ENCODE peak calls at places on chromosomes 16 and 17, in ten cellular contexts. K is endothelial cell of umbilical vein; P is CD8-positive, alpha-beta memory T cell; L is effector memory CD4-positive, alpha-beta T cell; M is ascending aorta; V is adrenal gland; I is neuronal stem cell; G is neural progenitor cell; F is stomach; C is breast epithelium. J is an unnamed sample. For H3K4me1, the result is how much of the 10 kb centered on the place peaks cover.

GRCh38 chr16:73064227-73064995 is 16.5 kb upstream of the ZFHX3 start:
- DNase-seq in K (peak), P (no peak), L (no peak), M (no peak), V (peak), I (peak), G (no peak), F (no peak), C (no peak), J (no peak)

GRCh38 chr17:68131456-68131855 is 95.9 kb downstream of the KPNA2 start:
- DNase-seq in K (no peak), P (no peak), L (no peak), M (no peak), V (no peak), I (no peak), G (no peak), F (no peak), C (no peak), J (no peak)

GRCh38 chr17:80153004-80153403 is 6.1 kb upstream of the EIF4A3 start:
- DNase-seq in K (no peak), P (no peak), L (no peak), M (no peak), V (no peak), I (no peak), G (no peak), F (no peak), C (no peak), J (no peak)

GRCh38 chr17:79618383-79619067 is 7.7 kb upstream of the RBFOX3 start:
- DNase-seq in K (no peak), P (no peak), L (no peak), M (no peak), V (no peak), I (no peak), G (no peak), F (no peak), C (peak), J (no peak)

GRCh38 chr16:65754799-65755691 is 611.4 kb upstream of the CDH5 start:
- DNase-seq in K (no peak), P (no peak), L (no peak), M (no peak), V (peak), I (no peak), G (no peak), F (no peak), C (no peak), J (no peak)

GRCh38 chr17:42519546-42520444 is 16.2 kb upstream of the NAGLU start:
- DNase-seq in K (peak), P (no peak), L (no peak), M (peak), V (peak), I (peak), G (peak), F (peak), C (peak), J (no peak)

GRCh38 chr17:21510686-21511367 is 134.7 kb downstream of the KCNJ12 start:
- DNase-seq in K (peak), P (no peak), L (no peak), M (no peak), V (no peak), I (no peak), G (peak), F (no peak), C (no peak), J (no peak)

GRCh38 chr17:75288784-75289121 is 480 bp downstream of the SLC25A19 start:
- DNase-seq in K (no peak), P (no peak), L (no peak), M (no peak), V (peak), I (no peak), G (peak), F (peak), C (no peak), J (no peak)

GRCh38 chr17:75338335-75338734 is 49.1 kb upstream of the SLC25A19 start:
- DNase-seq in K (no peak), P (no peak), L (no peak), M (no peak), V (no peak), I (no peak), G (no peak), F (no peak), C (no peak), J (no peak)

GRCh38 chr17:81057079-81057730 is 22.3 kb downstream of the BAIAP2 start:
- DNase-seq in K (peak), P (no peak), L (no peak), M (no peak), V (no peak), I (no peak), G (peak), F (peak), C (peak), J (no peak)

GRCh38 chr16:57530104-57530522 is 6.3 kb downstream of the CCDC102A start:
- DNase-seq in K (peak), P (peak), L (peak), M (no peak), V (no peak), I (no peak), G (no peak), F (no peak), C (no peak), J (no peak)

GRCh38 chr17:22507823-22508222 is 815.5 kb downstream of the KCNJ18 start:
- DNase-seq in K (no peak), P (no peak), L (no peak), M (no peak), V (no peak), I (no peak), G (no peak), F (no peak), C (no peak), J (no peak)

GRCh38 chr16:82061861-82062525 is 26.9 kb downstream of the HSD17B2 start:
- DNase-seq in K (peak), P (no peak), L (no peak), M (no peak), V (no peak), I (no peak), G (peak), F (no peak), C (no peak), J (no peak)

GRCh38 chr16:65548470-65548869 is 426.6 kb upstream of the CDH11 start:
- DNase-seq in K (no peak), P (no peak), L (no peak), M (no peak), V (no peak), I (no peak), G (peak), F (no peak), C (no peak), J (no peak)

GRCh38 chr16:13378151-13378550 is 476.8 kb downstream of the SHISA9 start:
- DNase-seq in K (no peak), P (no peak), L (no peak), M (no peak), V (no peak), I (no peak), G (no peak), F (no peak), C (no peak), J (no peak)

GRCh38 chr17:35087731-35088646 is 24.5 kb upstream of the RFFL start:
- DNase-seq in K (peak), P (peak), L (peak), M (no peak), V (peak), I (no peak), G (no peak), F (peak), C (peak), J (no peak)

GRCh38 chr16:10121496-10121895 is 60.7 kb downstream of the GRIN2A start:
- DNase-seq in K (no peak), P (no peak), L (no peak), M (no peak), V (no peak), I (no peak), G (no peak), F (no peak), C (no peak), J (no peak)

GRCh38 chr17:55690105-55690508 is 32.6 kb downstream of the TMEM100 start:
- DNase-seq in K (no peak), P (no peak), L (no peak), M (no peak), V (no peak), I (no peak), G (no peak), F (no peak), C (no peak), J (no peak)

GRCh38 chr16:52518884-52519283 is 28.1 kb downstream of the TOX3 start:
- DNase-seq in K (no peak), P (no peak), L (no peak), M (no peak), V (no peak), I (no peak), G (no peak), F (no peak), C (no peak), J (no peak)

GRCh38 chr17:47676199-47676472 is 17.8 kb upstream of the TBKBP1 start:
- DNase-seq in K (no peak), P (no peak), L (no peak), M (no peak), V (no peak), I (no peak), G (no peak), F (no peak), C (no peak), J (no peak)

GRCh38 chr16:72066747-72067146 is 3.7 kb downstream of the HPR start:
- DNase-seq in K (peak), P (no peak), L (no peak), M (no peak), V (no peak), I (peak), G (peak), F (no peak), C (no peak), J (no peak)

GRCh38 chr17:6023452-6023851 is 46.7 kb upstream of the WSCD1 start:
- DNase-seq in K (no peak), P (no peak), L (no peak), M (no peak), V (no peak), I (no peak), G (no peak), F (no peak), C (no peak), J (no peak)

GRCh38 chr17:21194688-21195087 is 19.3 kb downstream of the TMEM11 start:
- DNase-seq in K (no peak), P (no peak), L (no peak), M (no peak), V (peak), I (no peak), G (no peak), F (no peak), C (no peak), J (no peak)

GRCh38 chr16:25922438-25922837 is 230.7 kb downstream of the HS3ST4 start:
- DNase-seq in K (no peak), P (no peak), L (no peak), M (no peak), V (no peak), I (no peak), G (no peak), F (no peak), C (no peak), J (no peak)

GRCh38 chr17:57924677-57925076 is 30.5 kb downstream of the CUEDC1 start:
- DNase-seq in K (no peak), P (no peak), L (no peak), M (no peak), V (no peak), I (no peak), G (no peak), F (no peak), C (no peak), J (no peak)

GRCh38 chr17:57927048-57927723 is 28.0 kb downstream of the CUEDC1 start:
- DNase-seq in K (peak), P (no peak), L (no peak), M (no peak), V (no peak), I (peak), G (peak), F (peak), C (no peak), J (no peak)

GRCh38 chr17:57923182-57923872 is 31.9 kb downstream of the CUEDC1 start:
- DNase-seq in K (no peak), P (no peak), L (no peak), M (no peak), V (no peak), I (no peak), G (no peak), F (no peak), C (no peak), J (no peak)

GRCh38 chr17:57926723-57927047 is 28.5 kb downstream of the CUEDC1 start:
- DNase-seq in K (peak), P (no peak), L (no peak), M (no peak), V (no peak), I (peak), G (no peak), F (no peak), C (no peak), J (no peak)

DNA sequence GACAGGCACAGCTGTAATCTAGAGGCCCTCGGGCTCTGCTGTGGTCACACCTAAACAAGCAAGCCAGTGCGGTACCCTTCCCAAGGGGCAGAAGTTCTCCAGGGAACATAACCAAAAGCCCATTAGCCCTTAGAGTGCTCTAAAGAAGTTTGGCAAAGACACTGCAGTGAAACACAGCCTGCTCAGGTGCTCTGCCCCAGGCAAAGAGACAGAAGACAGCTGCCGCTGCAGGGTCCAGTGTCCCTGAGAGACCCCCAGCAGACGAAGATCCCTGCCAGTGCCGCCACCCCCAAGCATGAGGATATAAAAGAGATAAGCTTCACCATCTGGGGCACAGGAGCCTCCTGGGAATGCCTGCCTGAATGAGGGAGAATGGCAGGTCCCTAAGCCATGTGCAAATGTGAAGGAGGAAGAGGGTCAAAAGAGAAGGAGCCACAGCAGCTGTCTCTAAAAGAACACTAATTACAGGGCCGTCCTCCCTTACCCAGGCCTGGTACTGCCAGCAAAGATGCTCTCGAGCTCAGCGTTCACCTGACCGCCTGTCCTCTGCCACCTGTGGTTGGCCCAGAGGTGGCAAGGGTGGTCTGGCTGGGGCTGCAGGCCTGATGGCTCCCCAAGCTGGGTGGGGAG is 29.7 kb downstream of the CUEDC1 start:
- DNase-seq in K (no peak), P (no peak), L (no peak), M (no peak), V (no peak), I (no peak), G (peak), F (no peak), C (no peak), J (no peak)
- H3K4me1 ChIP-seq in K (under half), P (under half), L (under half), M (under half), V (under half), I (half or more), G (half or more), F (half or more), C (under half), J (under half)

GRCh38 chr16:67632415-67633172 is 12.3 kb upstream of the CARMIL2 start:
- DNase-seq in K (no peak), P (no peak), L (no peak), M (no peak), V (no peak), I (no peak), G (no peak), F (no peak), C (no peak), J (no peak)

GRCh38 chr16:67628216-67628615 is 16.7 kb upstream of the CARMIL2 start:
- DNase-seq in K (no peak), P (no peak), L (no peak), M (no peak), V (no peak), I (no peak), G (no peak), F (no peak), C (no peak), J (no peak)
- H3K4me1 ChIP-seq in K (under half), P (under half), L (under half), M (under half), V (under half), I (under half), G (under half), F (under half), C (under half), J (under half)

GRCh38 chr16:84643180-84643583 is 5.1 kb upstream of the KLHL36 start:
- DNase-seq in K (no peak), P (no peak), L (no peak), M (peak), V (peak), I (no peak), G (no peak), F (peak), C (no peak), J (no peak)

GRCh38 chr16:84641643-84642358 is 6.5 kb upstream of the KLHL36 start:
- DNase-seq in K (no peak), P (no peak), L (no peak), M (no peak), V (no peak), I (no peak), G (no peak), F (no peak), C (no peak), J (no peak)

GRCh38 chr16:84637709-84638108 is 10.6 kb upstream of the KLHL36 start:
- DNase-seq in K (no peak), P (no peak), L (no peak), M (no peak), V (no peak), I (no peak), G (no peak), F (no peak), C (no peak), J (no peak)

GRCh38 chr16:84638195-84638806 is 10.0 kb upstream of the KLHL36 start:
- DNase-seq in K (no peak), P (no peak), L (no peak), M (no peak), V (no peak), I (no peak), G (no peak), F (no peak), C (no peak), J (no peak)

DNA sequence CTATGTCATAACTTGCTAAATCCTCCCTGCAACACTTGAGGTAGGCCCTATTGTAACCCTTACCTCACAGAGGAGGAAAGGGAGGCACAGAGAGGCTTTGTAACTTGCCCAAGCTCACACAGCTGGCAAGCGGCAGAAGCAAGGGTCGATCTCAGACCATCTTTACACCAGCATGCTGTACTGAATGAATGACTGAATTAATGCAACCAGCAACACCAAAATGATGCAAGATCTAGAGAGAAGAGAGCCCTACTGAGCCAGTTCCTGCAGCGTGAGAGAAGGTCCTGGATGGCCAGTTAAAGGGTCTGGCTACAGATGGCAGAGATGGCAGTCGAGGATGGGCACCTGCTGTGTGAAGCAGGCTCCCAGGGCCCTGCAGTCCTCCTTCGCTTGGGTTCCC is 8.2 kb upstream of the KLHL36 start:
- DNase-seq in K (no peak), P (no peak), L (no peak), M (no peak), V (no peak), I (no peak), G (no peak), F (no peak), C (no peak), J (no peak)
- H3K4me1 ChIP-seq in K (under half), P (under half), L (under half), M (under half), V (under half), I (under half), G (under half), F (under half), C (under half), J (under half)

DNA sequence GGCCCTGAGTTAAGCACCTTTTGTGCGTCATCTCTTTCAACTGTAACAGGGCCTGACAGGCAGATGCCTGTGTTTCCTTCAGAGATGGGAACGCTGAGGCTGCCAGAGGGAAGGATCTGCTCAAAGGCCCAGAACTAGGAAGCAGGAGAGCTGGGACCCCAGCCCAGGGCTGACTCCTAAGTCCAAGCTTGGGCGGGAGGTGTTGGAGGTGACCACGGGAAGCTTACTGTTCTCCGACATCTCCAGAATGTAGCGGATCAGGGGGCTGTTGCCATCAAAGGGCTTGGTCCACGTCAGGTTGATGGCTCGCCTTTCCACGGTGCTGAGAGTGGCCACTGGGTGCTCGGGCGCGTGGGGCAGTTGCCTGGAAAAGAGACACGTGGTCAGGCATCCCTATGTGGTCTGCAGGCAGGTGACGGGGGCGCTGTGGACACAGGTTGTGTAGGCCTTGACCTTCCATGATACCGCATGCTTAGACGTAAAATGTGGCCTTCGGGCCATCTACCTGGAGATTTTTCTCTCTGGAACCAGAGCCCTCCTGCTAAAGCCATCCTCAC is 111.4 kb upstream of the CDC42EP4 start:
- DNase-seq in K (no peak), P (no peak), L (no peak), M (no peak), V (no peak), I (no peak), G (no peak), F (no peak), C (no peak), J (no peak)
- H3K4me1 ChIP-seq in K (under half), P (under half), L (under half), M (under half), V (under half), I (under half), G (under half), F (under half), C (under half), J (under half)

GRCh38 chr16:1177053-1177452 is 24.1 kb downstream of the CACNA1H start:
- DNase-seq in K (no peak), P (no peak), L (no peak), M (no peak), V (no peak), I (no peak), G (no peak), F (no peak), C (no peak), J (no peak)

GRCh38 chr16:1173778-1174451 is 21.0 kb downstream of the CACNA1H start:
- DNase-seq in K (no peak), P (no peak), L (no peak), M (no peak), V (no peak), I (no peak), G (no peak), F (no peak), C (no peak), J (no peak)

GRCh38 chr16:1176280-1176897 is 23.5 kb downstream of the CACNA1H start:
- DNase-seq in K (no peak), P (no peak), L (no peak), M (no peak), V (no peak), I (no peak), G (no peak), F (no peak), C (no peak), J (no peak)

GRCh38 chr16:1174477-1175357 is 21.8 kb downstream of the CACNA1H start:
- DNase-seq in K (no peak), P (no peak), L (no peak), M (no peak), V (no peak), I (no peak), G (no peak), F (no peak), C (no peak), J (no peak)

DNA sequence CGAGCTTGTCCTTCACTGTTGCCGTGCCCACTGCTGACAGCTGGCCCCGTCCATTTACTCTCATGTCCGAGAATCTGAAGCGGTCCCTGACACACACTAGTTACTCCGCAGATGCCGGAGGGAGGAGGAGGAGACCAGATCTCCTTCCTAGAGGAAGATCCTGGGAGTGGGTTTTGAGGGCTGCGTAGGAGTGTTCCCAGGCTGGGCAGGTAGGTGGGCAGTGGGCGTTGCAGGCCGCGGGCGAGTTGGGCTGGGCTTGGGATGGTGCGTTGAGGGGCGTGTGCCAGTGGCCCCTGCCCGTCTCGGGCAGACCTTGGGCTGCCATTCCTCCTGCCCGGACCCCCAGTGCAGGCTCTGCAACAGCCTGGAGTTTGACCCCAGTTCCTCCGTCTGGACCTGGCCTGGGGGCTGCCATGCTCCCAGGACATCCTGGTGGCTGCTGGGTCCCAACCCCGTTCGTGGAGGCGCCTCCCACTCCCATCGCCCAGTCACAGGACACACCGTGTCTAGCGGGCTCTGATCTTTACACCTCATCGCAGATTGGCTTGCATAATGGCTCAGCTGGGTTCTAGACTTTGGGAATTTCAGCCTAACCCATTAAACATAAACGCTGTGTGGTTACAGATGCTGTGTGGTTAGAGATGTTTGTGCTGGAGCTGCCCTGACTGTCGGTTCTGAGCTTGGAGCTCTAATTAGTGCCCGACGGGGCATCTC is 22.8 kb downstream of the CACNA1H start:
- DNase-seq in K (no peak), P (no peak), L (no peak), M (no peak), V (no peak), I (no peak), G (no peak), F (no peak), C (no peak), J (no peak)
- H3K4me1 ChIP-seq in K (under half), P (under half), L (under half), M (under half), V (under half), I (under half), G (under half), F (half or more), C (under half), J (under half)

GRCh38 chr16:53912155-53912554 is 208.2 kb downstream of the FTO start:
- DNase-seq in K (no peak), P (peak), L (no peak), M (no peak), V (no peak), I (no peak), G (no peak), F (no peak), C (no peak), J (no peak)
- H3K4me1 ChIP-seq in K (under half), P (under half), L (under half), M (under half), V (under half), I (under half), G (under half), F (under half), C (under half), J (under half)

J was measured in esophagus squamous epithelium.